ENCODE peak calls at places on chromosomes 4 and X, in six cellular contexts. Q is heart left ventricle, V is upper lobe of right lung, J is ovary, L is right lobe of liver, H is thyroid gland. U is an unnamed sample.

GRCh38 chr4:153438916-153439756 is 27.0 kb upstream of the TMEM131L start:
- DNase-seq in Q (no peak), V (no peak), J (no peak), L (no peak), H (no peak), U (peak; percentile 61)

GRCh38 chrX:3548743-3549441 is 164.6 kb downstream of the PRKX start:
- DNase-seq in Q (peak; percentile 18), V (no peak), J (no peak), L (no peak), H (no peak), U (no peak)

GRCh38 chr4:48944252-48944651 is 37.7 kb upstream of the OCIAD2 start:
- DNase-seq in Q (no peak), V (no peak), J (no peak), L (no peak), H (peak; percentile 78), U (no peak)

GRCh38 chrX:389021-389441 is 2.3 kb upstream of the PPP2R3B start:
- DNase-seq in Q (no peak), V (no peak), J (no peak), L (no peak), H (peak; percentile 86), U (no peak)

GRCh38 chr4:152255437-152255836 is 280.5 kb downstream of the FBXW7 start:
- DNase-seq in Q (no peak), V (no peak), J (no peak), L (no peak), H (peak; percentile 64), U (peak; percentile 63)

GRCh38 chrX:124406294-124407013 is 60.1 kb downstream of the SH2D1A start:
- DNase-seq in Q (peak; percentile 29), V (no peak), J (no peak), L (peak; percentile 30), H (peak; percentile 11), U (peak; percentile 15)

GRCh38 chr4:5953003-5953951 is 60.4 kb upstream of the CRMP1 start:
- DNase-seq in Q (no peak), V (peak; percentile 23), J (no peak), L (no peak), H (no peak), U (no peak)

GRCh38 chr4:56727150-56727549 is 46.1 kb upstream of the HOPX start:
- DNase-seq in Q (no peak), V (no peak), J (no peak), L (no peak), H (no peak), U (no peak)

GRCh38 chrX:120015145-120016067 is 62.1 kb downstream of the RHOXF2B start:
- DNase-seq in Q (no peak), V (peak; percentile 67), J (peak; percentile 38), L (no peak), H (peak; percentile 41), U (no peak)

GRCh38 chr4:150135134-150135773 is 57.0 kb downstream of the DCLK2 start:
- DNase-seq in Q (no peak), V (no peak), J (no peak), L (no peak), H (no peak), U (no peak)

GRCh38 chr4:156101571-156101970 is 147.9 kb upstream of the CTSO start:
- DNase-seq in Q (no peak), V (no peak), J (no peak), L (no peak), H (no peak), U (no peak)

GRCh38 chr4:5715357-5715756 is 4.4 kb downstream of the EVC start:
- DNase-seq in Q (no peak), V (no peak), J (no peak), L (no peak), H (no peak), U (no peak)

GRCh38 chr4:26081795-26082498 is 167.9 kb downstream of the SMIM20 start:
- DNase-seq in Q (no peak), V (no peak), J (no peak), L (no peak), H (no peak), U (no peak)

GRCh38 chr4:1872918-1873269 is 1.7 kb downstream of the NSD2 start:
- DNase-seq in Q (no peak), V (no peak), J (no peak), L (no peak), H (no peak), U (no peak)

GRCh38 chrX:87518504-87518903 is 902 bp downstream of the KLHL4 start:
- DNase-seq in Q (no peak), V (no peak), J (no peak), L (no peak), H (no peak), U (no peak)

GRCh38 chr4:153466637-153467153 is 535 bp downstream of the TMEM131L start:
- DNase-seq in Q (no peak), V (peak; percentile 72), J (peak; percentile 45), L (no peak), H (no peak), U (no peak)

GRCh38 chr4:154490261-154490588 is 1.4 kb downstream of the DCHS2 start:
- DNase-seq in Q (no peak), V (no peak), J (no peak), L (no peak), H (no peak), U (no peak)

GRCh38 chrX:44183329-44183728 is 160.1 kb downstream of the EFHC2 start:
- DNase-seq in Q (no peak), V (no peak), J (no peak), L (no peak), H (no peak), U (no peak)

GRCh38 chr4:95693594-95693993 is 144.8 kb upstream of the UNC5C start:
- DNase-seq in Q (no peak), V (no peak), J (no peak), L (no peak), H (no peak), U (no peak)

GRCh38 chrX:103517246-103517645 is 2.0 kb downstream of the RAB40A start:
- DNase-seq in Q (no peak), V (no peak), J (no peak), L (no peak), H (no peak), U (no peak)

GRCh38 chr4:32206756-32207155 is 1486.6 kb downstream of the PCDH7 start:
- DNase-seq in Q (no peak), V (no peak), J (no peak), L (no peak), H (no peak), U (no peak)

GRCh38 chrX:52271212-52271611 is 86.5 kb downstream of the MAGED4 start:
- DNase-seq in Q (no peak), V (no peak), J (no peak), L (no peak), H (no peak), U (no peak)

GRCh38 chr4:107444-108429 is 16.6 kb upstream of the ZNF718 start:
- DNase-seq in Q (no peak), V (no peak), J (no peak), L (no peak), H (peak; percentile 11), U (no peak)

GRCh38 chr4:14115106-14115505 is 487.6 kb upstream of the BOD1L1 start:
- DNase-seq in Q (no peak), V (no peak), J (no peak), L (no peak), H (no peak), U (no peak)

GRCh38 chr4:87977521-87978278 is 2.2 kb downstream of the SPP1 start:
- DNase-seq in Q (no peak), V (no peak), J (no peak), L (no peak), H (no peak), U (no peak)

GRCh38 chrX:138711399-138712347 is at the start of gene FGF13:
- DNase-seq in Q (peak; percentile 6), V (peak; percentile 49), J (peak; percentile 49), L (peak; percentile 26), H (peak; percentile 43), U (no peak)

GRCh38 chrX:138708268-138708667 is 3.2 kb downstream of the FGF13 start:
- DNase-seq in Q (no peak), V (no peak), J (no peak), L (no peak), H (no peak), U (no peak)

GRCh38 chrX:138709886-138710285 is 1.6 kb downstream of the FGF13 start:
- DNase-seq in Q (no peak), V (no peak), J (no peak), L (no peak), H (no peak), U (no peak)

GRCh38 chrX:138710866-138711331 is 618 bp downstream of the FGF13 start:
- DNase-seq in Q (no peak), V (peak; percentile 46), J (peak; percentile 15), L (peak; percentile 17), H (peak; percentile 7), U (no peak)

GRCh38 chrX:138710311-138710791 is 1.2 kb downstream of the FGF13 start:
- DNase-seq in Q (no peak), V (no peak), J (peak; percentile 13), L (no peak), H (peak; percentile 4), U (no peak)
- H3K4me3 ChIP-seq in Q (peak overlapping the region; percentile 36), V (peak overlapping the region; percentile 44), J (peak overlapping the region; percentile 56), L (no peak overlapping the region), H (no peak overlapping the region), U (no peak overlapping the region)

GRCh38 chr4:40621592-40622512 is 7.8 kb downstream of the RBM47 start:
- DNase-seq in Q (peak; percentile 48), V (peak; percentile 83), J (peak; percentile 53), L (peak; percentile 74), H (peak; percentile 50), U (no peak)

GRCh38 chr4:40623707-40624106 is 6.0 kb downstream of the RBM47 start:
- DNase-seq in Q (no peak), V (no peak), J (no peak), L (no peak), H (no peak), U (no peak)

GRCh38 chr4:40619600-40619999 is 10.1 kb downstream of the RBM47 start:
- DNase-seq in Q (no peak), V (no peak), J (no peak), L (no peak), H (no peak), U (no peak)

GRCh38 chr4:40621229-40621591 is 8.5 kb downstream of the RBM47 start:
- DNase-seq in Q (no peak), V (no peak), J (no peak), L (no peak), H (no peak), U (no peak)

DNA sequence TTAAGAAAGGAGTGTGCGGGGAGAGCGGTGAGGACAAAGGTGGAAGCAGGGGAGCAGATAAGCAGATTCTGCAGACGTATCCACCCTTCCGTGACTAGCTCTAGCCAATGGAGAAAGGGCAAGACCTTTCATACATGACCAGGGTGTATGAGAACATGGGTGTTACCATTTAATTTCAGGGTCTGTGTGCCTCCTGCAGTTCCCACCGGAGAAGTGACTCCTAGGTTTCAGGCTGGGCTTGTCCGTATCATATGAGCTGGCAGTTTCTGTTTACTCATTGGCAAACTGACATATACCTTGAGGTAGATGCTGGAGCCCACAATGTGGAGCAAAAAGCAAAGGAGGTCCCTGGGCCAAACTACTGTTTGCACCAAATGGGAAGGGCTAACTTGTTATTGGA is 6.8 kb downstream of the RBM47 start:
- DNase-seq in Q (no peak), V (no peak), J (no peak), L (no peak), H (no peak), U (no peak)
- H3K4me1 ChIP-seq in Q (no peaks in the 10 kb centered on the region), V (peaks cover 19% of the 10 kb centered on the region), J (no peaks in the 10 kb centered on the region), L (no peaks in the 10 kb centered on the region), H (peaks cover 22% of the 10 kb centered on the region), U (no peaks in the 10 kb centered on the region)

GRCh38 chr4:75963558-75963957 is 22.7 kb upstream of the NAAA start:
- DNase-seq in Q (no peak), V (no peak), J (no peak), L (no peak), H (no peak), U (no peak)
- H3K9me3 ChIP-seq in Q (no peaks in the 10 kb centered on the region), V (no peaks in the 10 kb centered on the region), J (no peaks in the 10 kb centered on the region), L (no peaks in the 10 kb centered on the region), H (no peaks in the 10 kb centered on the region), U (no peaks in the 10 kb centered on the region)

GRCh38 chrX:154541589-154541895 is 5.1 kb downstream of the G6PD start:
- DNase-seq in Q (no peak), V (no peak), J (no peak), L (no peak), H (no peak), U (no peak)
- H3K4me3 ChIP-seq in Q (no peak overlapping the region), V (no peak overlapping the region), J (no peak overlapping the region), L (peak overlapping the region; percentile 47), H (no peak overlapping the region), U (no peak overlapping the region)

U was measured in CD8-positive, alpha-beta memory T cell.